ENCODE peak calls at places on chromosomes 11 and 22, in four cellular contexts. D is K562, H is IMR-90, K is SK-N-SH. N is an unnamed sample.

GRCh38 chr11:79092791-79093313 is 348.0 kb downstream of the TENM4 start:
- DNase-seq in D (no peak), H (peak; percentile 100), K (no peak), N (peak; percentile 67)

GRCh38 chr22:39290248-39290720 is 29.1 kb downstream of the RPL3 start:
- DNase-seq in D (no peak), H (no peak), K (no peak), N (no peak)

GRCh38 chr11:66956689-66957290 is 1.4 kb downstream of the PC start:
- DNase-seq in D (no peak), K (no peak), H (peak; percentile 97), N (no peak)

GRCh38 chr11:125262825-125263218 is 98.3 kb downstream of the PKNOX2 start:
- DNase-seq in H (peak; percentile 47), K (no peak), D (no peak), N (no peak)

GRCh38 chr11:2462986-2463765 is 18.4 kb downstream of the KCNQ1 start:
- DNase-seq in D (no peak), H (no peak), K (no peak), N (no peak)

GRCh38 chr22:43424865-43425630 is 13.2 kb downstream of the MPPED1 start:
- DNase-seq in H (no peak), K (no peak), D (no peak), N (no peak)

GRCh38 chr11:65454696-65455456 is 32.3 kb downstream of the NEAT1 start:
- DNase-seq in K (peak; percentile 92), D (peak; percentile 98), H (peak; percentile 74), N (peak; percentile 88)

GRCh38 chr11:126464796-126465195 is 109.3 kb downstream of the ST3GAL4 start:
- DNase-seq in K (no peak), D (no peak), H (no peak), N (no peak)

GRCh38 chr22:24875862-24876506 is 70.0 kb downstream of the SGSM1 start:
- DNase-seq in D (peak; percentile 18), H (no peak), K (no peak), N (no peak)

GRCh38 chr22:27269751-27270586 is 531.6 kb downstream of the MN1 start:
- DNase-seq in K (no peak), H (no peak), D (no peak), N (no peak)

GRCh38 chr11:35886759-35887158 is 57.1 kb upstream of the LDLRAD3 start:
- DNase-seq in D (no peak), K (no peak), H (no peak), N (no peak)

GRCh38 chr22:40560551-40560950 is 76.0 kb downstream of the MRTFA start:
- DNase-seq in H (peak; percentile 65), K (no peak), D (peak; percentile 59), N (no peak)

GRCh38 chr22:42758929-42759629 is 38.4 kb upstream of the A4GALT start:
- DNase-seq in H (peak; percentile 86), K (no peak), D (no peak), N (no peak)

GRCh38 chr11:14977481-14977880 is 5.3 kb upstream of the CALCA start:
- DNase-seq in D (no peak), H (no peak), K (no peak), N (no peak)

GRCh38 chr22:28019881-28020861 is 101.1 kb upstream of the PITPNB start:
- DNase-seq in H (peak; percentile 60), K (peak; percentile 89), D (peak; percentile 73), N (peak; percentile 55)

GRCh38 chr11:111063711-111064110 is 181.8 kb upstream of the POU2AF2 start:
- DNase-seq in D (no peak), K (no peak), H (peak; percentile 42), N (no peak)

GRCh38 chr11:70271635-70271953 is 1.1 kb downstream of the PPFIA1 start:
- DNase-seq in H (no peak), K (no peak), D (no peak), N (no peak)

GRCh38 chr22:21984793-21985192 is 2.2 kb upstream of the TOP3B start:
- DNase-seq in H (peak; percentile 40), K (no peak), D (peak; percentile 92), N (peak; percentile 58)

GRCh38 chr11:108007819-108008218 is 879 bp upstream of the CUL5 start:
- DNase-seq in H (no peak), K (no peak), D (no peak), N (no peak)

GRCh38 chr22:31829505-31829904 is 75.7 kb downstream of the DEPDC5 start:
- DNase-seq in K (peak; percentile 47), D (peak; percentile 34), H (peak; percentile 97), N (peak; percentile 77)

GRCh38 chr11:2725367-2726300 is 25.8 kb upstream of the KCNQ1OT1 start:
- DNase-seq in D (no peak), K (no peak), H (peak; percentile 26), N (no peak)

GRCh38 chr11:126488591-126489370 is 133.3 kb downstream of the ST3GAL4 start:
- DNase-seq in D (no peak), H (no peak), K (no peak), N (no peak)

GRCh38 chr11:64526356-64526755 is 64.7 kb upstream of the SLC22A12 start:
- DNase-seq in D (no peak), H (no peak), K (no peak), N (no peak)

GRCh38 chr11:8698917-8699441 is 16.4 kb downstream of the RPL27A start:
- DNase-seq in D (no peak), H (no peak), K (no peak), N (no peak)

GRCh38 chr11:104870910-104871309 is 27.4 kb downstream of the CASP12 start:
- DNase-seq in H (peak; percentile 62), K (no peak), D (no peak), N (no peak)

GRCh38 chr22:31085493-31085824 is 4.3 kb downstream of the SMTN start:
- DNase-seq in H (no peak), D (no peak), K (no peak), N (no peak)

GRCh38 chr11:16863382-16863781 is 124.9 kb downstream of the C11orf58 start:
- DNase-seq in K (no peak), H (no peak), D (no peak), N (no peak)

GRCh38 chr22:22195265-22196017 is 49.1 kb upstream of the VPREB1 start:
- DNase-seq in K (peak; percentile 70), D (peak; percentile 99), H (peak; percentile 37), N (peak; percentile 75)

GRCh38 chr11:120066738-120067303 is 71.1 kb downstream of the TRIM29 start:
- DNase-seq in K (no peak), H (no peak), D (no peak), N (no peak)

GRCh38 chr11:63504054-63504453 is 1.8 kb upstream of the LGALS12 start:
- DNase-seq in K (no peak), D (no peak), H (no peak), N (no peak)

GRCh38 chr11:63504933-63505586 is 824 bp upstream of the LGALS12 start:
- DNase-seq in K (no peak), D (peak; percentile 3), H (no peak), N (no peak)

GRCh38 chr11:63503492-63503891 is 2.4 kb upstream of the LGALS12 start:
- DNase-seq in K (no peak), D (no peak), H (no peak), N (no peak)

GRCh38 chr11:63508009-63508408 is 2.1 kb downstream of the LGALS12 start:
- DNase-seq in D (peak; percentile 72), K (peak; percentile 37), H (no peak), N (peak; percentile 54)

DNA sequence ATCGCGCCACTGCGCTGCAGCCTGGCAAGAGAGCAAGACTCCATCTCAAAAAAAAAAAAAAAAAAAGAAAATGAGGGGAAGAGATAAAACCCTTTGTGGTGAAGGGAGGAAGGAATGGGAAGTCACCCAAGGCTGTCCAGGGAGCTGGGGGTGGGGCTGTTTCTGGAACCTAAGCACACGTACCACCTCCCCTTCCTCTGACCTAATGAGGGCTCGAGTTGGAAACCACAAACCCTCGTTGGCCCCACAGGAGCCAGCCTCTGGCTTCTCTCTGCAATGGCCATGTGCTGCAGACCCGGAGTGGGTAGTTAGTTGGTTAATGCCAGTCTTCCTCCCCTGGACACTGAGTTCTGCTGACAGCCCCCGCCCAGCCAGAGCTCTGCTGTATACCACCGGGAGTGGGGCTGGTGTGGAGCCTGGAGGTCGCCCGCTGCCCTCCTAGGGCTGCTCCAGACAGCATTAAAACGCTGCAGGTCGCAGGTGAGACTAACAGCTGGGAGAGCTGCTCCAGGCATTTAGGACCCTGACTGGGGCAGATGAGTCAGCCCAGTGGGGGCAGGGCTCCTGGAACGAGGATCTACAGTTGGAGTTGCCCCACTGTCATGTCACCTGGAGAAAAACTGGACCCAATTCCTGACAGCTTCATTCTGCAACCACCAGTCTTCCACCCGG is at the start of gene LGALS12:
- DNase-seq in H (no peak), D (peak; percentile 72), K (no peak), N (no peak)
- TF ChIP-seq RFX5 in H (no peak), D (no peak), K (no peak), N (no peak)

DNA sequence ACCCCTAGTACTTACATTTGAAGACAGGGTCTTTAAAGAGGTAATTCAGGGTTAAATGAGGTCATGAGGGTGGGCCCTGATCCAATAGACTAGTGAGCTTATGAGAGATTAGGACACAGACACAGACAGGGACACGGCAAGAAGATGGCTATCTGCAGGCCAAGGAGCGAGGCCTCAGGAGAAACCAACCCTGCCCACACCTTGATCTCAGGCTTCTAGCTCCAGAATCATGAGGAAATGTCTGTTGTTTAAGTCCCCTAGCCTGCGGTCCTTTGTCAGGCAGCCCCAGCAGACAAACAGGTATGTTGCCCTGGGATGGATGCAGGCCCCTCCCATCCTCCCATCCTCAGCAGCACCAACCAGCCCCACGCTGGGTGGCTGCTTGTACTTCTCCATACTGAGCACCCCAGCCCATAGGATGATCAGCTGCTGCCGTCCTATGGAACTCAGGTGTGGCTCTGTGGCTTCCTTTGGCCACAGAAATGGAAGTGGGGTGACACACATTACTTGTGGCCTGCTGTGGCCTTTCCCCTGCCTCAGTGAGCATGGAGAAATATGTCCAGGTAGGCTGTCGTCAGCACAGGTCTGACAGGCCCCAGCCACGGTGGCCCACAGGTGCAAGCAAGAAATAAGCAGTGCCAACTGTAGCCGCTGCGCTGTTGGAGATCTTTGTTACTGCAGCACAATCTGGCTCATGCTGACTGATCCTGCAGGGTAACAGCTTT is 7.9 kb downstream of the GNB1L start:
- DNase-seq in D (peak; percentile 50), H (no peak), K (no peak), N (no peak)
- TF ChIP-seq RFX5 in D (no peak), H (no peak), K (no peak), N (no peak)

GRCh38 chr22:48670747-48671146 is 1156.9 kb downstream of the BRD1 start:
- DNase-seq in D (no peak), H (no peak), K (no peak), N (no peak)

GRCh38 chr22:48673806-48674500 is 1153.7 kb downstream of the BRD1 start:
- DNase-seq in H (no peak), K (no peak), D (no peak), N (no peak)

GRCh38 chr22:48670317-48670716 is 1157.4 kb downstream of the BRD1 start:
- DNase-seq in H (no peak), D (no peak), K (no peak), N (no peak)

GRCh38 chr22:48675141-48675827 is 1152.4 kb downstream of the BRD1 start:
- DNase-seq in D (no peak), H (no peak), K (no peak), N (no peak)

GRCh38 chr22:48672387-48672786 is 1155.3 kb downstream of the BRD1 start:
- DNase-seq in K (no peak), D (no peak), H (no peak), N (no peak)
- TF ChIP-seq RFX5 in K (no peak), D (no peak), H (no peak), N (no peak)

DNA sequence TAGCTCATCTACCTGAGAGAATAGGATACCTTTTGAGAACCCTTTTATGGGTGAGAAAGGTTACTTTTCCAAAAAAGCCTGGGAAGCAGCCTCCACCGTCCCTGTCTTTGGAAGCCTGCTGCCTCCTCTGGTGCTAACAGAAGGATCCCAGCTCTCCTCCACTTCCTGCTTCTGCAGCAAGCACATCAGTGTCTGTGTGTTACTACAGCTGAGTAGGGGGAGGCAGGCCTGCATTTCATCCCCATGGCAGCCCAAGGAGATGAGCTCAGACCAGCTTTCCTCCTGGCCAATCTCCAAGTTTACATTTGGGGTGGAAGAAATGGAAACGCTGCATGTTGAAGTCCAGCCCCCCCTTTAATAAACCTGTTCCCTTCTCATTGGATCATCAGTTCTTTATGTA is 7.4 kb upstream of the CCDC34 start:
- DNase-seq in H (peak; percentile 76), K (no peak), D (no peak), N (no peak)
- TF ChIP-seq RFX5 in H (no peak), K (no peak), D (no peak), N (no peak)

N was measured in A549.